ENCODE peak calls at places on chromosomes 1 and 21, in four cellular contexts. Z is A549, B is left ventricle myocardium inferior, A is IMR-90. I is an unnamed sample.

GRCh38 chr1:117368116-117369108 is 1.2 kb downstream of the MAN1A2 start:
- DNase-seq in Z (no peak), A (peak), B (no peak), I (peak)

GRCh38 chr1:69455718-69456117 is 112.0 kb upstream of the LRRC7 start:
- DNase-seq in A (no peak), B (no peak), Z (no peak), I (no peak)

GRCh38 chr1:242710286-242710685 is 185.8 kb upstream of the PLD5 start:
- DNase-seq in Z (no peak), B (no peak), A (no peak), I (no peak)

GRCh38 chr21:33025471-33026298 is at the start of gene OLIG2:
- DNase-seq in B (no peak), A (peak), Z (no peak), I (no peak)

GRCh38 chr1:119409731-119410130 is 5.2 kb upstream of the HSD3B2 start:
- DNase-seq in A (peak), B (no peak), Z (no peak), I (peak)

GRCh38 chr1:205774277-205775014 is 836 bp downstream of the RAB29 start:
- DNase-seq in B (no peak), A (no peak), Z (no peak), I (no peak)

GRCh38 chr21:42632336-42632751 is 21.1 kb upstream of the PDE9A start:
- DNase-seq in A (no peak), Z (no peak), B (no peak), I (no peak)

GRCh38 chr21:24023936-24024335 is 1583.3 kb downstream of the MRPL39 start:
- DNase-seq in B (no peak), Z (no peak), A (no peak), I (no peak)

GRCh38 chr1:221908573-221908972 is 166.7 kb upstream of the DUSP10 start:
- DNase-seq in Z (no peak), A (no peak), B (no peak), I (no peak)

GRCh38 chr1:70458120-70458519 is 47.1 kb downstream of the CTH start:
- DNase-seq in Z (no peak), B (no peak), A (no peak), I (no peak)

GRCh38 chr1:119075614-119076013 is 64.8 kb downstream of the WARS2 start:
- DNase-seq in A (peak), Z (no peak), B (no peak), I (peak)

GRCh38 chr1:30782361-30783243 is 25.0 kb upstream of the LAPTM5 start:
- DNase-seq in B (peak), A (peak), Z (peak), I (peak)

GRCh38 chr1:17984510-17985085 is 123.0 kb upstream of the IGSF21 start:
- DNase-seq in B (no peak), Z (peak), A (no peak), I (peak)

GRCh38 chr1:68959631-68960030 is 462.7 kb upstream of the DEPDC1 start:
- DNase-seq in B (no peak), A (no peak), Z (no peak), I (no peak)

GRCh38 chr1:69401894-69402293 is 165.8 kb upstream of the LRRC7 start:
- DNase-seq in B (no peak), A (no peak), Z (no peak), I (no peak)

GRCh38 chr1:170619167-170620030 is 44.5 kb upstream of the PRRX1 start:
- DNase-seq in Z (no peak), B (no peak), A (peak), I (peak)

GRCh38 chr1:223215026-223215425 is 72.0 kb upstream of the TLR5 start:
- DNase-seq in Z (no peak), A (no peak), B (no peak), I (no peak)

GRCh38 chr21:45323487-45324380 is 36.0 kb upstream of the POFUT2 start:
- DNase-seq in Z (no peak), A (peak), B (peak), I (peak)

GRCh38 chr1:96834986-96835385 is 113.4 kb downstream of the PTBP2 start:
- DNase-seq in A (no peak), B (no peak), Z (no peak), I (no peak)

GRCh38 chr21:41764558-41765392 is 2.1 kb downstream of the RIPK4 start:
- DNase-seq in Z (peak), A (no peak), B (no peak), I (no peak)

GRCh38 chr21:29072873-29073221 is 601 bp downstream of the CCT8 start:
- DNase-seq in Z (peak), A (peak), B (no peak), I (peak)

GRCh38 chr1:178057863-178058576 is 35.9 kb upstream of the RASAL2 start:
- DNase-seq in B (peak), Z (no peak), A (peak), I (peak)

GRCh38 chr1:226600254-226600653 is 51.7 kb downstream of the STUM start:
- DNase-seq in Z (no peak), B (no peak), A (no peak), I (no peak)

GRCh38 chr1:220701974-220702373 is 11.8 kb downstream of the C1orf115 start:
- DNase-seq in B (no peak), Z (no peak), A (no peak), I (no peak)

GRCh38 chr1:43509007-43509739 is 21.5 kb upstream of the PTPRF start:
- DNase-seq in Z (no peak), A (no peak), B (no peak), I (no peak)

GRCh38 chr1:67566803-67567202 is 118.2 kb upstream of the GADD45A start:
- DNase-seq in A (peak), Z (no peak), B (no peak), I (peak)

GRCh38 chr1:106961671-106962070 is 94.8 kb upstream of the PRMT6 start:
- DNase-seq in A (no peak), B (no peak), Z (no peak), I (no peak)

GRCh38 chr1:106954830-106955229 is 101.6 kb upstream of the PRMT6 start:
- DNase-seq in A (no peak), Z (no peak), B (no peak), I (no peak)

GRCh38 chr1:106960412-106960811 is 96.1 kb upstream of the PRMT6 start:
- DNase-seq in A (no peak), Z (no peak), B (no peak), I (no peak)

GRCh38 chr1:106956721-106957120 is 99.8 kb upstream of the PRMT6 start:
- DNase-seq in A (peak), Z (no peak), B (no peak), I (peak)

DNA sequence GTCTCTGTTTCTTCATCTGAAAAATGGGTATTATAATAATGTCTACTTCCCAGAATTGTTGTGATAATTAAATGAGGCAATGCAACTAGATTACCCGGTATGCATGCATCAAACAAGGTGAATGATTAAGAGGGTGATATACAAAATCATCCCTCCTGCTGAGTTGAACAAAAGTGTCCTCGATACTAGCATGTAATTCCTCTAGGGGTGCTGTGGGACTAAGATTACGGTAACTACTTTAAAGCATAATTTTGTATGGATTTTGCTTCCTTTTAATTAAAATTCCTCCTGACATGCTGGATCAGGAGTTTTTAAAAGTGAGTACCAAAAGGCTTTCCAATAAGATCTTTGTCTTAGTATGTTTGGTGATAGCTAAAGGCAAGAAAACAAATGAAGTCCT is 98.7 kb upstream of the PRMT6 start:
- DNase-seq in A (no peak), Z (no peak), B (no peak), I (no peak)
- TF ChIP-seq CTCF in A (no peak), Z (no peak), B (no peak), I (no peak)

DNA sequence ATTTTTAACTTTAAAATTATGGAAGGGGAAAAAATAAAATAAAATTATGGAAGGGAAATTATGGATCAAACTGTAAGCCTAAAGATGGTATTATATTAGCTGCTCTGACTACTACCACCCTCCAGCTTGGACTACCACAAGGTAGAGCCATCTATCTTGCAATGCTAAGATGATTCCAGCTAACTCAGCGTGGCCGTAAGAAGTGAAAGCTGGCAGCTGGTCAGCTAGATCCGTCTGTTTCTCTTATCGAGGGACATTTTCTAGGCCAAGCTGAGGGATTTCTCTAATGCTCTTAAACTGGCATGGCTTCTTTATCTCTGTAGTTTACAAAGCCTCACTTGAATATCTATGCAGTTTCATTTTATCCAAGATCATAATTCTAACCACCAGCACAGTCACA is 31.5 kb downstream of the LYST start:
- DNase-seq in Z (no peak), B (peak), A (peak), I (peak)
- H3K4me3 ChIP-seq in Z (no peak), B (peak), A (no peak), I (no peak)

DNA sequence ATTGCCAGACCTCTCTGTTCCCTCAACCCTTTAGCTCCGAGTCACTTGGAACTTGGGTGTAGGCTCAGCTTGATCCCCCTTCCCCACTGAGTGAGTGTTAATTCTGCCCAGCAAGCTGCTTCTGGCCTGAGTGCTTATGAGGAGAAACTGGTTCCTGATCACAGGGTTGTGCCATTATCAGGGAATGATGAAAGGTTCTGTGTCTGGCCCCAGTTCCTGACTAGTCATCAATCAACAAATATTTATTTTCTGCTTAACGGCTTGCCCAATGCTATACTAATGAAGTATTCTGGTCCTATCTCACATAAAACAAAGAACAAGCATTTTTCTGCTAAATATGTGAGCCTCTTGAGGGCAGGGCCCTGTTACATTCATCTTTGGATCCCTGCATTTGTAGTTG is 20.8 kb downstream of the CC2D1B start:
- DNase-seq in Z (no peak), B (no peak), A (no peak), I (no peak)
- TF ChIP-seq CTCF in Z (no peak), B (no peak), A (no peak), I (no peak)

GRCh38 chr1:27548136-27548853 is 55.6 kb downstream of the AHDC1 start:
- DNase-seq in B (peak), Z (no peak), A (no peak), I (peak)
- H3K4me3 ChIP-seq in B (no peak), Z (no peak), A (no peak), I (no peak)

GRCh38 chr1:109630081-109630880 is 10.6 kb downstream of the AMPD2 start:
- DNase-seq in A (no peak), B (no peak), Z (no peak), I (no peak)
- TF ChIP-seq CTCF in A (no peak), B (peak), Z (peak), I (peak)

GRCh38 chr1:46205141-46205540 is 2.0 kb downstream of the LURAP1 start:
- DNase-seq in A (no peak), Z (no peak), B (no peak), I (no peak)

GRCh38 chr1:46204406-46204742 is 1.2 kb downstream of the LURAP1 start:
- DNase-seq in B (no peak), A (no peak), Z (no peak), I (no peak)

GRCh38 chr1:46202975-46203737 is at the start of gene LURAP1:
- DNase-seq in Z (no peak), B (peak), A (peak), I (peak)

GRCh38 chr1:46205794-46206193 is 2.7 kb downstream of the LURAP1 start:
- DNase-seq in A (no peak), Z (no peak), B (no peak), I (no peak)

GRCh38 chr1:46203738-46204405 is 738 bp downstream of the LURAP1 start:
- DNase-seq in Z (no peak), B (no peak), A (no peak), I (no peak)
- H3K4me3 ChIP-seq in Z (no peak), B (peak), A (peak), I (peak)

GRCh38 chr1:169485427-169486280 is at the start of gene SLC19A2:
- DNase-seq in B (peak), A (peak), Z (peak), I (peak)
- TF ChIP-seq CTCF in B (peak), A (peak), Z (no peak), I (peak)

GRCh38 chr1:21012937-21013336 is 163.8 kb downstream of the EIF4G3 start:
- DNase-seq in B (no peak), A (peak), Z (no peak), I (peak)
- H3K4me3 ChIP-seq in B (no peak), A (no peak), Z (no peak), I (no peak)

GRCh38 chr21:34626131-34626530 is 11.2 kb upstream of the RCAN1 start:
- DNase-seq in B (no peak), A (no peak), Z (no peak), I (no peak)

GRCh38 chr21:34635307-34635706 is 20.4 kb upstream of the RCAN1 start:
- DNase-seq in A (no peak), Z (peak), B (no peak), I (no peak)

GRCh38 chr21:34632498-34632897 is 17.6 kb upstream of the RCAN1 start:
- DNase-seq in B (no peak), A (no peak), Z (no peak), I (no peak)

GRCh38 chr21:34625194-34625593 is 10.3 kb upstream of the RCAN1 start:
- DNase-seq in Z (no peak), A (no peak), B (no peak), I (no peak)

DNA sequence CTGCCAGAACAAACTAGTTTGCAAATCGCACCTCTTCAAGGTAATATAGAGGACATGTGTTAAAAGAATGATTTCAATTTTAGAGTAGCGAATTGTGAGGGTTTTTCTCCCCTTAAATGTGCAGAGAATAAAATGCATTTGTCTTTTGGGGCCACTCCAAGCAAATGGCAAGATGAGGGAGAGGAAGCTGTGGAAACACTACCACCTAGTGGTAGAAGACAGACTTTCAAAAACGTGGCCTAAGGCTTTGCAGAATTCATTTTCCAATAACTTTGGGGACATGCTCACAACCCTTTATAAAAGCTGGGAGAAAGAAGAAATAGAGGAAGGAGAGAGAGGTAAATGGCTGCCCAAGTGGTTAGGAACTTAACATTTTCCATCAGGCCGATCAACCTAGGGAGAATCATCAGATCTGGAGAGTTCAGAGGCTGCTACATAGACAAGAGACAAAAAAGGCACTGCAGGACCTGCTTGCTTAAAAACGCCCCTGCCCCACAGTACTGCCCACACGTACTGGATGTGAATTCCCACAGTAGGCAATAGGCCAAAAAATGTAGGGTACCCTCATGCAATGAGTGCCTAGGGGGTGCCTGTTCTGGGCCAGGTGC is 15.7 kb upstream of the RCAN1 start:
- DNase-seq in Z (peak), A (peak), B (no peak), I (peak)
- TF ChIP-seq CTCF in Z (peak), A (peak), B (peak), I (peak)

DNA sequence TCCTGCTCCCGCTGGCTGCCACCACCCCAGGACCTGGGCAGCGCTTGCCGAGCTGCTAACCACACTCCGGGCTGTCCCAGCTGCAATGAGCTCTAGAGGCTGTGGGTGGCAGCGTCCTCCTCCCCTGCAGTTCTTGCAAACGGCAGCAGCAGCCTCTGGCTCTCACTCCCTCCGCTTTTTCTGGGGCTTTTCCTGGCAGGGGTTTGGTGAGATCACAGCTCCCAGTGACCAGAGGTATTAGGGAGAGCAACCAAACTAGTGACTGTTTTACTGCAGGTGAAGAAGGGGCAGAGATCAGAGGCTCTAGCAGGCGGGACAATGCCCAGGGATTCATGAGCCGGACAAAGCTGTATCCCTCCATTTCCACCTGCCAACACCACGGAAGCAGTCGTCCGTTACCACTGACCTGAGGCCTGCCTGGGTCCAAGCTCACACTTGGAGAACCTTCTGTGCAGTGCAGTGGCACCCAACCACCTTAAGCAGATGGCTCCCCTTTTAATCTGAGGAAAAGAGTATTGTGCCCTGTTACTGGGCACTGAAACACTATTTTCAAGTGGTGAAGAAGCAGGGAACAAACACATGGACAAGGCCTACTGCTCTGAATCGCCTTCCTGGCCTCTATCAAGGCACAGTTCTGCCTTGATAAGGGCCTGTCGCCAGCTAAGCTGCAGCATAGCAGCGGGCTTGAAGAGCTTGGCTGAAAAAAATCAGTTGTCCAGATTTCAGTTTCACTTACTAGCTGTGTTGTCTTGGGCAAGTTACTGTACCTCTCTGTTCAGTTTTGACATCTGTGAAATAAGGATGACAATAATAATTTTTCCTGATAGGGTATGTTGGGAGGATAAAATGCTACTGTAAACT is at the start of gene F5:
- DNase-seq in B (peak), A (peak), Z (peak), I (peak)
- H3K4me3 ChIP-seq in B (peak), A (no peak), Z (peak), I (no peak)